ENCODE peak calls at places on chromosomes 1 and 21, in five cellular contexts. One of them, this sample, is unnamed.

GRCh38 chr1:210292276-210292851 is 36.3 kb upstream of the HHAT start:
- DNase-seq in MV-4-11: no peak
- DNase-seq in RCC 7860: no peak
- DNase-seq in stimulated activated CD8-positive, alpha-beta memory T cell treated with anti-CD3 and anti-CD28 coated beads, Interleukin-4, amount 100 ng/mL, for 1 hour: no peak
- DNase-seq in heart right ventricle: peak; percentile 69
- DNase-seq in this sample: peak; percentile 70

GRCh38 chr1:46596846-46597245 is 7.2 kb downstream of the MKNK1 start:
- DNase-seq in heart right ventricle: no peak
- DNase-seq in MV-4-11: no peak
- DNase-seq in stimulated activated CD8-positive, alpha-beta memory T cell treated with anti-CD3 and anti-CD28 coated beads, Interleukin-4, amount 100 ng/mL, for 1 hour: no peak
- DNase-seq in RCC 7860: no peak
- DNase-seq in this sample: no peak

GRCh38 chr1:159185121-159185520 is 13.7 kb downstream of the CADM3 start:
- DNase-seq in MV-4-11: no peak
- DNase-seq in RCC 7860: no peak
- DNase-seq in stimulated activated CD8-positive, alpha-beta memory T cell treated with anti-CD3 and anti-CD28 coated beads, Interleukin-4, amount 100 ng/mL, for 1 hour: no peak
- DNase-seq in heart right ventricle: no peak
- DNase-seq in this sample: no peak

GRCh38 chr1:59292557-59292956 is 4.3 kb upstream of the FGGY start:
- DNase-seq in stimulated activated CD8-positive, alpha-beta memory T cell treated with anti-CD3 and anti-CD28 coated beads, Interleukin-4, amount 100 ng/mL, for 1 hour: no peak
- DNase-seq in RCC 7860: no peak
- DNase-seq in heart right ventricle: no peak
- DNase-seq in MV-4-11: peak; percentile 95
- DNase-seq in this sample: no peak

GRCh38 chr1:162369571-162369970 is 7.1 kb downstream of the SPATA46 start:
- DNase-seq in stimulated activated CD8-positive, alpha-beta memory T cell treated with anti-CD3 and anti-CD28 coated beads, Interleukin-4, amount 100 ng/mL, for 1 hour: no peak
- DNase-seq in heart right ventricle: no peak
- DNase-seq in RCC 7860: no peak
- DNase-seq in MV-4-11: no peak
- DNase-seq in this sample: no peak

GRCh38 chr1:95340056-95340455 is 106.0 kb downstream of the RWDD3 start:
- DNase-seq in RCC 7860: no peak
- DNase-seq in stimulated activated CD8-positive, alpha-beta memory T cell treated with anti-CD3 and anti-CD28 coated beads, Interleukin-4, amount 100 ng/mL, for 1 hour: no peak
- DNase-seq in MV-4-11: no peak
- DNase-seq in heart right ventricle: no peak
- DNase-seq in this sample: no peak

GRCh38 chr1:51264470-51264869 is 28.4 kb downstream of the RNF11 start:
- DNase-seq in RCC 7860: peak; percentile 89
- DNase-seq in MV-4-11: peak; percentile 70
- DNase-seq in stimulated activated CD8-positive, alpha-beta memory T cell treated with anti-CD3 and anti-CD28 coated beads, Interleukin-4, amount 100 ng/mL, for 1 hour: no peak
- DNase-seq in heart right ventricle: no peak
- DNase-seq in this sample: peak; percentile 86

GRCh38 chr1:16986596-16987361 is 6.4 kb upstream of the MFAP2 start:
- DNase-seq in MV-4-11: no peak
- DNase-seq in heart right ventricle: no peak
- DNase-seq in RCC 7860: no peak
- DNase-seq in stimulated activated CD8-positive, alpha-beta memory T cell treated with anti-CD3 and anti-CD28 coated beads, Interleukin-4, amount 100 ng/mL, for 1 hour: no peak
- DNase-seq in this sample: peak; percentile 18

GRCh38 chr1:34824817-34825454 is 32.1 kb downstream of the GJA4 start:
- DNase-seq in heart right ventricle: no peak
- DNase-seq in MV-4-11: no peak
- DNase-seq in RCC 7860: no peak
- DNase-seq in stimulated activated CD8-positive, alpha-beta memory T cell treated with anti-CD3 and anti-CD28 coated beads, Interleukin-4, amount 100 ng/mL, for 1 hour: no peak
- DNase-seq in this sample: no peak

GRCh38 chr21:15604424-15604823 is 125.4 kb upstream of the USP25 start:
- DNase-seq in stimulated activated CD8-positive, alpha-beta memory T cell treated with anti-CD3 and anti-CD28 coated beads, Interleukin-4, amount 100 ng/mL, for 1 hour: no peak
- DNase-seq in heart right ventricle: no peak
- DNase-seq in RCC 7860: no peak
- DNase-seq in MV-4-11: no peak
- DNase-seq in this sample: peak; percentile 11

GRCh38 chr1:67557731-67558448 is 127.1 kb upstream of the GADD45A start:
- DNase-seq in stimulated activated CD8-positive, alpha-beta memory T cell treated with anti-CD3 and anti-CD28 coated beads, Interleukin-4, amount 100 ng/mL, for 1 hour: no peak
- DNase-seq in RCC 7860: no peak
- DNase-seq in heart right ventricle: no peak
- DNase-seq in MV-4-11: peak; percentile 84
- DNase-seq in this sample: no peak

GRCh38 chr1:93021539-93022134 is 57.4 kb upstream of the MTF2 start:
- DNase-seq in RCC 7860: peak; percentile 43
- DNase-seq in stimulated activated CD8-positive, alpha-beta memory T cell treated with anti-CD3 and anti-CD28 coated beads, Interleukin-4, amount 100 ng/mL, for 1 hour: no peak
- DNase-seq in heart right ventricle: no peak
- DNase-seq in MV-4-11: peak; percentile 50
- DNase-seq in this sample: peak; percentile 51

GRCh38 chr1:17119076-17119743 is at the start of gene PADI2:
- DNase-seq in heart right ventricle: peak; percentile 70
- DNase-seq in MV-4-11: peak; percentile 53
- DNase-seq in RCC 7860: no peak
- DNase-seq in stimulated activated CD8-positive, alpha-beta memory T cell treated with anti-CD3 and anti-CD28 coated beads, Interleukin-4, amount 100 ng/mL, for 1 hour: no peak
- DNase-seq in this sample: peak; percentile 53

GRCh38 chr21:15212214-15212613 is 147.4 kb upstream of the NRIP1 start:
- DNase-seq in MV-4-11: peak; percentile 75
- DNase-seq in heart right ventricle: no peak
- DNase-seq in RCC 7860: no peak
- DNase-seq in stimulated activated CD8-positive, alpha-beta memory T cell treated with anti-CD3 and anti-CD28 coated beads, Interleukin-4, amount 100 ng/mL, for 1 hour: no peak
- DNase-seq in this sample: no peak

GRCh38 chr1:198374288-198374687 is 166.2 kb downstream of the ATP6V1G3 start:
- DNase-seq in stimulated activated CD8-positive, alpha-beta memory T cell treated with anti-CD3 and anti-CD28 coated beads, Interleukin-4, amount 100 ng/mL, for 1 hour: no peak
- DNase-seq in MV-4-11: no peak
- DNase-seq in RCC 7860: no peak
- DNase-seq in heart right ventricle: no peak
- DNase-seq in this sample: no peak

GRCh38 chr1:69982992-69983391 is 222.4 kb downstream of the LRRC40 start:
- DNase-seq in stimulated activated CD8-positive, alpha-beta memory T cell treated with anti-CD3 and anti-CD28 coated beads, Interleukin-4, amount 100 ng/mL, for 1 hour: no peak
- DNase-seq in RCC 7860: peak; percentile 46
- DNase-seq in heart right ventricle: no peak
- DNase-seq in MV-4-11: no peak
- DNase-seq in this sample: no peak

GRCh38 chr1:169484107-169484506 is 1.6 kb downstream of the SLC19A2 start:
- DNase-seq in stimulated activated CD8-positive, alpha-beta memory T cell treated with anti-CD3 and anti-CD28 coated beads, Interleukin-4, amount 100 ng/mL, for 1 hour: no peak
- DNase-seq in MV-4-11: no peak
- DNase-seq in RCC 7860: no peak
- DNase-seq in heart right ventricle: no peak
- DNase-seq in this sample: no peak

GRCh38 chr1:202268817-202269216 is 72.9 kb downstream of the UBE2T start:
- DNase-seq in MV-4-11: no peak
- DNase-seq in RCC 7860: no peak
- DNase-seq in heart right ventricle: no peak
- DNase-seq in stimulated activated CD8-positive, alpha-beta memory T cell treated with anti-CD3 and anti-CD28 coated beads, Interleukin-4, amount 100 ng/mL, for 1 hour: no peak
- DNase-seq in this sample: no peak

GRCh38 chr1:116958110-116958509 is 43.5 kb upstream of the CD101 start:
- DNase-seq in heart right ventricle: no peak
- DNase-seq in MV-4-11: no peak
- DNase-seq in stimulated activated CD8-positive, alpha-beta memory T cell treated with anti-CD3 and anti-CD28 coated beads, Interleukin-4, amount 100 ng/mL, for 1 hour: no peak
- DNase-seq in RCC 7860: no peak
- DNase-seq in this sample: no peak

GRCh38 chr1:156115514-156116374 is 1.2 kb downstream of the LMNA start:
- DNase-seq in RCC 7860: peak; percentile 81
- DNase-seq in heart right ventricle: peak; percentile 66
- DNase-seq in stimulated activated CD8-positive, alpha-beta memory T cell treated with anti-CD3 and anti-CD28 coated beads, Interleukin-4, amount 100 ng/mL, for 1 hour: no peak
- DNase-seq in MV-4-11: peak; percentile 18
- DNase-seq in this sample: peak; percentile 83

GRCh38 chr1:31712625-31713024 is 8.8 kb upstream of the COL16A1 start:
- DNase-seq in MV-4-11: no peak
- DNase-seq in heart right ventricle: peak; percentile 35
- DNase-seq in RCC 7860: peak; percentile 50
- DNase-seq in stimulated activated CD8-positive, alpha-beta memory T cell treated with anti-CD3 and anti-CD28 coated beads, Interleukin-4, amount 100 ng/mL, for 1 hour: no peak
- DNase-seq in this sample: peak; percentile 30

GRCh38 chr1:166721145-166721544 is 118.1 kb upstream of the POGK start:
- DNase-seq in MV-4-11: no peak
- DNase-seq in RCC 7860: no peak
- DNase-seq in heart right ventricle: no peak
- DNase-seq in stimulated activated CD8-positive, alpha-beta memory T cell treated with anti-CD3 and anti-CD28 coated beads, Interleukin-4, amount 100 ng/mL, for 1 hour: no peak
- DNase-seq in this sample: no peak

GRCh38 chr1:175274368-175274767 is 81.8 kb upstream of the KIAA0040 start:
- DNase-seq in MV-4-11: peak; percentile 57
- DNase-seq in stimulated activated CD8-positive, alpha-beta memory T cell treated with anti-CD3 and anti-CD28 coated beads, Interleukin-4, amount 100 ng/mL, for 1 hour: no peak
- DNase-seq in RCC 7860: no peak
- DNase-seq in heart right ventricle: no peak
- DNase-seq in this sample: no peak

GRCh38 chr1:31111290-31111951 is 45.9 kb upstream of the PUM1 start:
- DNase-seq in RCC 7860: peak; percentile 29
- DNase-seq in MV-4-11: peak; percentile 76
- DNase-seq in stimulated activated CD8-positive, alpha-beta memory T cell treated with anti-CD3 and anti-CD28 coated beads, Interleukin-4, amount 100 ng/mL, for 1 hour: no peak
- DNase-seq in heart right ventricle: peak; percentile 57
- DNase-seq in this sample: peak; percentile 16

GRCh38 chr1:9106286-9106685 is 22.6 kb downstream of the GPR157 start:
- DNase-seq in RCC 7860: no peak
- DNase-seq in heart right ventricle: no peak
- DNase-seq in MV-4-11: no peak
- DNase-seq in stimulated activated CD8-positive, alpha-beta memory T cell treated with anti-CD3 and anti-CD28 coated beads, Interleukin-4, amount 100 ng/mL, for 1 hour: no peak
- DNase-seq in this sample: no peak

GRCh38 chr1:145729196-145729595 is 9.9 kb downstream of the CD160 start:
- DNase-seq in heart right ventricle: no peak
- DNase-seq in stimulated activated CD8-positive, alpha-beta memory T cell treated with anti-CD3 and anti-CD28 coated beads, Interleukin-4, amount 100 ng/mL, for 1 hour: no peak
- DNase-seq in RCC 7860: no peak
- DNase-seq in MV-4-11: no peak
- DNase-seq in this sample: no peak

GRCh38 chr1:39130297-39130696 is 74.2 kb upstream of the MACF1 start:
- DNase-seq in stimulated activated CD8-positive, alpha-beta memory T cell treated with anti-CD3 and anti-CD28 coated beads, Interleukin-4, amount 100 ng/mL, for 1 hour: no peak
- DNase-seq in heart right ventricle: no peak
- DNase-seq in MV-4-11: no peak
- DNase-seq in RCC 7860: peak; percentile 69
- DNase-seq in this sample: no peak

GRCh38 chr21:39575778-39576177 is 37.0 kb upstream of the B3GALT5 start:
- DNase-seq in stimulated activated CD8-positive, alpha-beta memory T cell treated with anti-CD3 and anti-CD28 coated beads, Interleukin-4, amount 100 ng/mL, for 1 hour: no peak
- DNase-seq in heart right ventricle: no peak
- DNase-seq in RCC 7860: no peak
- DNase-seq in MV-4-11: no peak
- DNase-seq in this sample: peak; percentile 29

GRCh38 chr1:230950404-230950803 is 28.3 kb downstream of the TTC13 start:
- DNase-seq in MV-4-11: no peak
- DNase-seq in heart right ventricle: no peak
- DNase-seq in stimulated activated CD8-positive, alpha-beta memory T cell treated with anti-CD3 and anti-CD28 coated beads, Interleukin-4, amount 100 ng/mL, for 1 hour: no peak
- DNase-seq in RCC 7860: no peak
- DNase-seq in this sample: no peak

GRCh38 chr1:68975534-68975933 is 478.7 kb upstream of the DEPDC1 start:
- DNase-seq in stimulated activated CD8-positive, alpha-beta memory T cell treated with anti-CD3 and anti-CD28 coated beads, Interleukin-4, amount 100 ng/mL, for 1 hour: no peak
- DNase-seq in heart right ventricle: no peak
- DNase-seq in RCC 7860: no peak
- DNase-seq in MV-4-11: no peak
- DNase-seq in this sample: no peak

GRCh38 chr1:226542623-226543103 is 5.9 kb upstream of the STUM start:
- DNase-seq in heart right ventricle: peak; percentile 33
- DNase-seq in RCC 7860: no peak
- DNase-seq in MV-4-11: no peak
- DNase-seq in stimulated activated CD8-positive, alpha-beta memory T cell treated with anti-CD3 and anti-CD28 coated beads, Interleukin-4, amount 100 ng/mL, for 1 hour: no peak
- DNase-seq in this sample: no peak

GRCh38 chr1:118716775-118717174 is 271.4 kb downstream of the TBX15 start:
- DNase-seq in heart right ventricle: no peak
- DNase-seq in MV-4-11: no peak
- DNase-seq in stimulated activated CD8-positive, alpha-beta memory T cell treated with anti-CD3 and anti-CD28 coated beads, Interleukin-4, amount 100 ng/mL, for 1 hour: no peak
- DNase-seq in RCC 7860: no peak
- DNase-seq in this sample: no peak

GRCh38 chr1:150763018-150763417 is 2.6 kb downstream of the CTSS start:
- DNase-seq in stimulated activated CD8-positive, alpha-beta memory T cell treated with anti-CD3 and anti-CD28 coated beads, Interleukin-4, amount 100 ng/mL, for 1 hour: no peak
- DNase-seq in MV-4-11: no peak
- DNase-seq in heart right ventricle: no peak
- DNase-seq in RCC 7860: no peak
- DNase-seq in this sample: no peak

This sample was measured in ACHN.